ENCODE peak calls at places on chromosomes 16 and 17, in four cellular contexts. V is RWPE1, P is anterior cingulate cortex, G is neural crest cell. B is an unnamed sample.

GRCh38 chr17:71870546-71870862 is 250.3 kb upstream of the SOX9 start:
- DNase-seq in V (no peak), P (no peak), G (peak; percentile 6), B (no peak)

GRCh38 chr17:50523208-50523607 is 9.3 kb upstream of the EPN3 start:
- DNase-seq in G (no peak), P (no peak), V (peak; percentile 80), B (no peak)

GRCh38 chr17:60712675-60713074 is 35.0 kb downstream of the BCAS3 start:
- DNase-seq in G (no peak), P (no peak), V (no peak), B (no peak)

GRCh38 chr16:84672276-84673202 is 24.2 kb downstream of the KLHL36 start:
- DNase-seq in P (peak; percentile 66), V (peak; percentile 64), G (peak; percentile 77), B (no peak)

GRCh38 chr16:27112093-27112811 is 45.5 kb downstream of the C16orf82 start:
- DNase-seq in G (no peak), V (no peak), P (no peak), B (no peak)

GRCh38 chr17:77146882-77147281 is 6.1 kb downstream of the SEC14L1 start:
- DNase-seq in G (no peak), V (no peak), P (no peak), B (no peak)

GRCh38 chr16:54281535-54282201 is 4.9 kb downstream of the IRX3 start:
- DNase-seq in P (no peak), G (no peak), V (no peak), B (no peak)

GRCh38 chr16:19223235-19223847 is 55.3 kb downstream of the SYT17 start:
- DNase-seq in V (no peak), P (no peak), G (peak; percentile 61), B (no peak)

GRCh38 chr16:89155851-89156739 is 15.5 kb upstream of the CDH15 start:
- DNase-seq in G (no peak), V (no peak), P (no peak), B (no peak)

GRCh38 chr17:33370384-33370783 is 77.3 kb upstream of the ASIC2 start:
- DNase-seq in G (no peak), V (no peak), P (no peak), B (no peak)

GRCh38 chr16:3536271-3536671 is 35.5 kb downstream of the CLUAP1 start:
- DNase-seq in P (no peak), G (no peak), V (no peak), B (no peak)

GRCh38 chr17:41868568-41868967 is 3.3 kb upstream of the KLHL11 start:
- DNase-seq in G (no peak), P (no peak), V (no peak), B (no peak)

GRCh38 chr17:19003966-19004600 is 481 bp downstream of the FAM83G start:
- DNase-seq in G (peak; percentile 16), P (no peak), V (peak; percentile 72), B (no peak)

GRCh38 chr17:73718912-73719311 is 74.7 kb upstream of the SDK2 start:
- DNase-seq in P (no peak), G (peak; percentile 18), V (no peak), B (no peak)

GRCh38 chr17:49197346-49197998 is 12.9 kb downstream of the GNGT2 start:
- DNase-seq in G (no peak), V (no peak), P (no peak), B (no peak)

GRCh38 chr16:49466881-49467280 is 93.3 kb downstream of the C16orf78 start:
- DNase-seq in P (no peak), G (no peak), V (no peak), B (no peak)

GRCh38 chr17:83062818-83063671 is 16.4 kb upstream of the METRNL start:
- DNase-seq in P (peak; percentile 23), V (no peak), G (no peak), B (no peak)

GRCh38 chr16:90057738-90058173 is 19.4 kb downstream of the PRDM7 start:
- DNase-seq in P (no peak), G (no peak), V (peak; percentile 31), B (no peak)

GRCh38 chr16:19757026-19757425 is 39.0 kb downstream of the IQCK start:
- DNase-seq in V (no peak), P (no peak), G (no peak), B (no peak)

GRCh38 chr16:88383401-88384221 is 852 bp downstream of the ZNF469 start:
- DNase-seq in V (no peak), P (peak; percentile 38), G (peak; percentile 45), B (no peak)

GRCh38 chr17:74455025-74455585 is 11.3 kb upstream of the CD300A start:
- DNase-seq in P (no peak), V (no peak), G (no peak), B (no peak)

GRCh38 chr17:10799407-10799806 is 4.5 kb downstream of the TMEM238L start:
- DNase-seq in G (no peak), P (no peak), V (no peak), B (no peak)

GRCh38 chr17:10261098-10261497 is 62.7 kb upstream of the GAS7 start:
- DNase-seq in P (no peak), G (no peak), V (no peak), B (no peak)

GRCh38 chr17:82876602-82877391 is 37.0 kb upstream of the ZNF750 start:
- DNase-seq in P (peak; percentile 80), G (peak; percentile 45), V (peak; percentile 80), B (peak; percentile 72)

GRCh38 chr16:48384305-48384981 is 770 bp downstream of the SIAH1 start:
- DNase-seq in P (peak; percentile 69), G (peak; percentile 50), V (peak; percentile 60), B (no peak)

GRCh38 chr16:84680843-84681629 is 18.8 kb upstream of the USP10 start:
- DNase-seq in P (no peak), G (no peak), V (no peak), B (no peak)

GRCh38 chr16:85029413-85029794 is 1.8 kb downstream of the KIAA0513 start:
- DNase-seq in P (no peak), V (peak; percentile 75), G (no peak), B (peak; percentile 45)

GRCh38 chr17:45160505-45161287 is 979 bp upstream of the HEXIM2 start:
- DNase-seq in V (no peak), P (peak; percentile 62), G (peak; percentile 54), B (no peak)

GRCh38 chr16:82735696-82736095 is 108.9 kb downstream of the CDH13 start:
- DNase-seq in G (no peak), P (no peak), V (no peak), B (no peak)

GRCh38 chr17:79018045-79018695 is 5.8 kb upstream of the C1QTNF1 start:
- DNase-seq in P (no peak), G (no peak), V (no peak), B (no peak)

GRCh38 chr17:41492351-41492750 is 2.6 kb upstream of the KRT36 start:
- DNase-seq in V (no peak), G (no peak), P (no peak), B (no peak)

GRCh38 chr17:77297693-77298666 is 157.2 kb downstream of the SEC14L1 start:
- DNase-seq in P (no peak), V (no peak), G (no peak), B (no peak)

GRCh38 chr17:7656958-7657715 is 6.4 kb downstream of the ATP1B2 start:
- DNase-seq in V (no peak), P (peak; percentile 78), G (peak; percentile 71), B (no peak)

GRCh38 chr17:45320349-45320930 is 3.6 kb upstream of the MAP3K14 start:
- DNase-seq in G (no peak), V (no peak), P (no peak), B (no peak)

GRCh38 chr17:29322363-29322762 is 28.4 kb upstream of the NUFIP2 start:
- DNase-seq in G (no peak), V (no peak), P (no peak), B (no peak)

GRCh38 chr17:72107100-72107499 is 13.7 kb upstream of the SOX9 start:
- DNase-seq in G (no peak), P (no peak), V (no peak), B (no peak)